ENCODE peak calls at places on chromosomes 1 and 21, in seven cellular contexts. C is HepG2, W is SK-N-SH, F is H1, I is K562, R is HCT116, Y is GM12878. X is an unnamed sample.

GRCh38 chr1:246795094-246795671 is 71.0 kb downstream of the SCCPDH start:
- DNase-seq in C (no peak), W (no peak), F (no peak), I (no peak), R (no peak), Y (no peak), X (no peak)

GRCh38 chr21:45910548-45911221 is 70.9 kb upstream of the COL6A1 start:
- DNase-seq in C (no peak), W (peak), F (no peak), I (no peak), R (no peak), Y (no peak), X (no peak)

GRCh38 chr1:218529691-218530310 is 184.7 kb downstream of the TGFB2 start:
- DNase-seq in C (no peak), W (no peak), F (no peak), I (no peak), R (no peak), Y (no peak), X (no peak)

GRCh38 chr1:211531194-211532085 is 39.5 kb upstream of the RD3 start:
- DNase-seq in C (no peak), W (no peak), F (no peak), I (no peak), R (no peak), Y (no peak), X (no peak)

GRCh38 chr1:79197421-79197820 is 190.9 kb upstream of the ADGRL4 start:
- DNase-seq in C (no peak), W (peak), F (no peak), I (no peak), R (peak), Y (no peak), X (peak)

GRCh38 chr1:205440476-205441317 is 15.1 kb downstream of the BLACAT1 start:
- DNase-seq in C (peak), W (no peak), F (no peak), I (peak), R (peak), Y (peak), X (no peak)

GRCh38 chr1:172674831-172675613 is 16.1 kb downstream of the FASLG start:
- DNase-seq in C (no peak), W (no peak), F (no peak), I (no peak), R (no peak), Y (no peak), X (no peak)

GRCh38 chr1:236066828-236067386 is 2.0 kb upstream of the NID1 start:
- DNase-seq in C (no peak), W (no peak), F (no peak), I (no peak), R (no peak), Y (peak), X (no peak)

GRCh38 chr1:232925421-232926202 is 24.8 kb upstream of the NTPCR start:
- DNase-seq in C (no peak), W (no peak), F (no peak), I (no peak), R (no peak), Y (no peak), X (no peak)

GRCh38 chr1:207487636-207488035 is 8.3 kb upstream of the CR1 start:
- DNase-seq in C (no peak), W (no peak), F (no peak), I (no peak), R (no peak), Y (no peak), X (no peak)

GRCh38 chr1:234911787-234912186 is 216.8 kb downstream of the TOMM20 start:
- DNase-seq in C (no peak), W (no peak), F (no peak), I (no peak), R (no peak), Y (no peak), X (no peak)

GRCh38 chr1:67618285-67619018 is 66.5 kb upstream of the GADD45A start:
- DNase-seq in C (no peak), W (no peak), F (no peak), I (no peak), R (no peak), Y (no peak), X (peak)

GRCh38 chr1:93629101-93630059 is 52.3 kb downstream of the BCAR3 start:
- DNase-seq in C (peak), W (peak), F (no peak), I (peak), R (peak), Y (peak), X (peak)

GRCh38 chr21:29521872-29522271 is 223.2 kb downstream of the BACH1 start:
- DNase-seq in C (no peak), W (no peak), F (no peak), I (no peak), R (no peak), Y (no peak), X (no peak)

GRCh38 chr21:15028186-15028585 is 36.6 kb downstream of the NRIP1 start:
- DNase-seq in C (no peak), W (no peak), F (no peak), I (no peak), R (no peak), Y (no peak), X (no peak)

GRCh38 chr1:209064850-209065249 is 518.7 kb upstream of the CAMK1G start:
- DNase-seq in C (no peak), W (no peak), F (no peak), I (no peak), R (no peak), Y (no peak), X (no peak)

GRCh38 chr1:5425304-5425703 is 566.9 kb downstream of the NPHP4 start:
- DNase-seq in C (no peak), W (no peak), F (no peak), I (no peak), R (no peak), Y (no peak), X (no peak)

GRCh38 chr1:183163311-183163710 is 22.8 kb upstream of the LAMC2 start:
- DNase-seq in C (no peak), W (no peak), F (no peak), I (no peak), R (peak), Y (no peak), X (no peak)

GRCh38 chr1:243510928-243511327 is 255.1 kb downstream of the SDCCAG8 start:
- DNase-seq in C (no peak), W (no peak), F (no peak), I (no peak), R (no peak), Y (no peak), X (no peak)

GRCh38 chr1:43882763-43883162 is 50.8 kb upstream of the ARTN start:
- DNase-seq in C (no peak), W (no peak), F (no peak), I (no peak), R (no peak), Y (no peak), X (no peak)

GRCh38 chr1:22821027-22821426 is 110.4 kb downstream of the EPHB2 start:
- DNase-seq in C (no peak), W (no peak), F (no peak), I (no peak), R (no peak), Y (no peak), X (no peak)

GRCh38 chr1:34885405-34886247 is 26.1 kb upstream of the SMIM12 start:
- DNase-seq in C (no peak), W (no peak), F (peak), I (peak), R (no peak), Y (no peak), X (no peak)

GRCh38 chr1:95115708-95116137 is 1.4 kb upstream of the TLCD4 start:
- DNase-seq in C (peak), W (no peak), F (no peak), I (peak), R (no peak), Y (no peak), X (no peak)

GRCh38 chr1:11273595-11274234 is 717 bp downstream of the UBIAD1 start:
- DNase-seq in C (no peak), W (no peak), F (no peak), I (peak), R (no peak), Y (no peak), X (no peak)

GRCh38 chr1:43912607-43913006 is 21.0 kb upstream of the ARTN start:
- DNase-seq in C (no peak), W (no peak), F (no peak), I (no peak), R (no peak), Y (no peak), X (no peak)

GRCh38 chr1:44288883-44289282 is 66.2 kb downstream of the ERI3 start:
- DNase-seq in C (no peak), W (no peak), F (no peak), I (no peak), R (no peak), Y (no peak), X (no peak)

GRCh38 chr1:229102741-229103480 is 168.0 kb upstream of the RAB4A start:
- DNase-seq in C (no peak), W (no peak), F (no peak), I (no peak), R (no peak), Y (no peak), X (no peak)

GRCh38 chr1:16167331-16168143 is 11.7 kb upstream of the EPHA2 start:
- DNase-seq in C (no peak), W (peak), F (peak), I (peak), R (no peak), Y (no peak), X (no peak)

GRCh38 chr1:96698332-96698983 is 23.1 kb upstream of the PTBP2 start:
- DNase-seq in C (no peak), W (peak), F (no peak), I (no peak), R (no peak), Y (no peak), X (no peak)

GRCh38 chr1:42424201-42424600 is 31.6 kb downstream of the ZMYND12 start:
- DNase-seq in C (no peak), W (no peak), F (no peak), I (no peak), R (no peak), Y (no peak), X (no peak)

GRCh38 chr21:38849776-38850175 is 44.0 kb downstream of the ETS2 start:
- DNase-seq in C (peak), W (no peak), F (no peak), I (no peak), R (no peak), Y (no peak), X (no peak)

GRCh38 chr21:38794978-38795377 is 10.8 kb upstream of the ETS2 start:
- DNase-seq in C (no peak), W (no peak), F (no peak), I (no peak), R (no peak), Y (no peak), X (no peak)

GRCh38 chr1:201283836-201284553 is 689 bp downstream of the PKP1 start:
- DNase-seq in C (no peak), W (no peak), F (no peak), I (no peak), R (no peak), Y (no peak), X (no peak)

GRCh38 chr1:58573705-58574591 is 3.1 kb downstream of the TACSTD2 start:
- DNase-seq in C (peak), W (no peak), F (no peak), I (no peak), R (no peak), Y (peak), X (no peak)

GRCh38 chr1:116915182-116915611 is 5.5 kb downstream of the PTGFRN start:
- DNase-seq in C (no peak), W (no peak), F (no peak), I (no peak), R (no peak), Y (no peak), X (peak)

GRCh38 chr1:214216031-214216430 is 64.9 kb upstream of the SMYD2 start:
- DNase-seq in C (no peak), W (no peak), F (no peak), I (no peak), R (no peak), Y (no peak), X (peak)

GRCh38 chr1:20634594-20635084 is 1.4 kb downstream of the PINK1 start:
- DNase-seq in C (peak), W (peak), F (no peak), I (no peak), R (no peak), Y (no peak), X (peak)

GRCh38 chr1:110390692-110391232 is at the start of gene SLC16A4:
- DNase-seq in C (peak), W (peak), F (no peak), I (no peak), R (no peak), Y (no peak), X (peak)

GRCh38 chr1:227622739-227623475 is 59.6 kb downstream of the ZNF678 start:
- DNase-seq in C (no peak), W (no peak), F (no peak), I (no peak), R (no peak), Y (no peak), X (peak)

DNA sequence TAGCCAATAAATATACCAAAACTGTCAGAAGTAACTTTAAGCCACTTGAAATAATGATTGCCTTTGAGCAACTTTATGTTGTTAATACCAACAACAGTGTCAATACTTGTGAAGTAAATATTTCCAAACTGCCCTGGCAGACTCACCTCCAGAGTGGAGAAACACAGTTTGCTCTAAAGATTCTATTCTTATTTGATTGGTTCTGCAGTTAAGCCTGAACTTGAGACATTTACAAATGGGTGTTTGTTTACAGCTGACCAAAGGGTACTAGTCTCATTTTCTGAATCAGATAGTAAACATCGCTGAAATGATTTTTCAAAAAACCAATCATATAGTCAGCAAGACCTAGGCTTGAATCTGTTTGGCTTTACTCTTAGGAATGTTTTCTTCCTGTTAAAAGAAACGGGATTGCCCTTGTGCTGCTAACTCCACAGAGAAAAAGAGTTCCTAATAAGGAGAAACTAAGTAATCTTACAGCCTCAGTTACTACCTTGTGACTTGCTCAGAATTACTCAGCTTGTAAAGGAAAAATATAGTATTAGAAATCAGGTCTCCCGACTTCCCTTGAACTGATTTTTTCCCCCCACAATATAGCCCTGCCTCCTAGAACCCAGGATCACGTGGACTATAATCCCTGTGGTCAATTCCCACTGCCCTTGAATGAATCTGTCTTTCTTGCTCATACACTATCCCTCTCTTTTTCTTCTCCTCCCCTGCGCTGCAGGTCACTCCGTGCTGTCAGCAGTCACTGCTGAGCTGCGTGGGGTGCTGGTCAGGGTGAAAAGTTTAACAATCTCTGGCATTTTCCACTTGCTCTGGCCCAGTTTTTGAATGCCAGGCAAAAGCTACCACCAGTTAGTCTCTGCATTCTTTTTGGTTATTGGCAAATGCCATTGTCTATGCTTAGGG is 1.6 kb upstream of the MYOC start:
- DNase-seq in C (no peak), W (no peak), F (no peak), I (no peak), R (no peak), Y (no peak), X (peak)
- TF ChIP-seq JUND in C (no peak), W (no peak), F (no peak), I (no peak), R (no peak), Y (no peak), X (no peak)

DNA sequence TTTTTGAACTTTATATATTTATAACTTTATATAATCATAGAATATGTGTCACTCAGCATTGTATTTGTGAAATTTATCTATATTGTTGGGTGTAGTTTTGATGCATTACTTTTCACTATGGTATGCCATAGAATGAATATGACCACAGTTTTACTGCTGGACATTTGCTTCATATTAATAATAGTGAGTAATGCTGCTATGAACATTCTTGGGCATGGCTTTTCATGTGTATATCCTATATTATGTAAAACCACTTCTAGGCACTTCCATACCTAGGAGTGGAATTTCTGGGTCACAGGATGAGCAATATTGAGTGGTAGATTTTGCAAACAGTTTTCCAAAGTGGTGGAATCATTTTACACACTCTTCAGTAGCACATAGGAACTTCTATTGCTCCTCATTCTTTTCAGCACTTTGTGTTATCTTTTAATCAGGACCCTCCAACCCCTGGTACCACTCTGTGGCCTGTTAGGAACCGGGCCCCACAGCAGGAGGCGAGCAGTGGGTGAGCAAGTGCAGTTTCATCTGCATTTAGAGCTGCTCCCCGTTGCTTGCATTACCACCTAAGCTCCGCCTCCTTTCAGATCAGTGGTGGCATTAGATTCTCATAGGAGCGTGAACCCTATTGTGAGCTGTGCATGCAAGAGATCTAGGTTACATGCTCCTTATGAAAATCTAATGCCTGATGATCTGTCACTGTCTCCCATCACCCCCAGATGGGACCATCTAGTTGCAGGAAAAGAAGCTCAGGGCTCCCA is 56.0 kb upstream of the CNIH3 start:
- DNase-seq in C (no peak), W (no peak), F (no peak), I (no peak), R (no peak), Y (no peak), X (no peak)
- TF ChIP-seq JUND in C (no peak), W (no peak), F (no peak), I (no peak), R (no peak), Y (no peak), X (no peak)

DNA sequence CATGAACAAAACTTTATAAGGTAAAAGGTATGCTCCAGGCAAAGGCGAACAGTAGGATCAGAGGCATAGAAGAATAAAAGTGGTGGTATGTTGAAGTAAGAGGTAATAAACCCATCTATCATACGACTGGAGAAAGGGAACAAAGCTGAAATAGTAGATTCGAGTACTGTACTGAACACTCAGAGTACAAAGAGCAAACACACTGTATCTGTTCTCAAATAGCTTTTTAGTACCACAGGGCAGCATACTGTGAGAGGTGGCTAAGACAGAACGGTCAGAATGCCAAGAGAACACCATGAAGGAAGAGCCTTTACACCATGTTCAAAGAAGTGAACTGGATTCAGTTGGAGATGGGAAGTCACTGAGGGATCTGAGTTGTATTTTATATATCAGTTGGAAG is 83.2 kb downstream of the EPS15 start:
- DNase-seq in C (no peak), W (no peak), F (no peak), I (no peak), R (no peak), Y (no peak), X (no peak)
- TF ChIP-seq JUND in C (no peak), W (no peak), F (no peak), I (no peak), R (no peak), Y (no peak), X (no peak)

GRCh38 chr1:154969741-154970452 is 650 bp downstream of the SHC1 start:
- DNase-seq in C (no peak), W (no peak), F (no peak), I (no peak), R (no peak), Y (no peak), X (no peak)
- TF ChIP-seq JUND in C (no peak), W (no peak), F (no peak), I (no peak), R (no peak), Y (no peak), X (no peak)

DNA sequence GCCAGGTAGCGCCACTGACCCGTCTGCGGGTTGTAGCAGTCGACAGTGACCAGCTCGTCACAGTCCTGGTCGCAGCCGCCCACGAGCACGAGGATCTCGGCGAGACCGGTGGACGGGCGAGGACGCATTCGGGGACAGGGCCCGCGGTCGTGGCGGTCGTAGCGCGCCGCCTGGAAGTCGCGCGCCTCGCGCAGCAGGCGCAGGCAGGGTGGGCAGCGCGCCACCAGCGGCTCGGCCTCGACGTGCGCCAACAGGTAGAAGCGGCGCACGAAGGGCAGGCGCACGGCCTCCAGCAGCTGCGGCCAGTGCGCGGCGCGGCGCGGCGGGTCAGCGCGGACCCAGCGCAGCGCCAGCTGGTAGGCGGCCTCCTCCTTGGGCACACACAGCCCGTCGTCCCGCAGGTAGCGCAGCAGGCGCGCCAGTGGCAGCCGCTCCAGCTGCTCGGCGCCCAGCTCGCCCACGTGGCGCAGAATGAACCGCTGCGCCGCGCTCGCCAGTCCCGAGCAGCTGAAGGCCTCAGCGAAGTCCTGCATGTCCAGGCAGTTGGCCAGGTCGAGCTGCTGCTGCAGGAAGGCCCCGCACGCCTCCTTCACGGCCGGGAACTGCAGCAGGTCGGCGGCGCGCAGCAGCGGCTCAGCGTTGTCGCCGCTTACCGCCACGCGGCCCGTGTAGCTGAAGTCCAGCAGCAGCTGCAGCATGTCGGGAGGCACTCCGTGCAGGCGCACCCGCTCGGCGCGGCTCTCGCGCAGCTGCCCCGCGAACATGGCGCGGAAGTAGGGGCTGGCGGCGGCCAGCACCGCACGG is 602 bp downstream of the KLHL21 start:
- DNase-seq in C (no peak), W (peak), F (no peak), I (no peak), R (no peak), Y (no peak), X (no peak)
- TF ChIP-seq JUND in C (peak), W (no peak), F (no peak), I (no peak), R (no peak), Y (no peak), X (no peak)

GRCh38 chr1:177229781-177230180 is 59.0 kb downstream of the BRINP2 start:
- DNase-seq in C (no peak), W (no peak), F (no peak), I (no peak), R (no peak), Y (no peak), X (no peak)

GRCh38 chr1:177230228-177231016 is 59.7 kb downstream of the BRINP2 start:
- DNase-seq in C (no peak), W (no peak), F (no peak), I (no peak), R (no peak), Y (no peak), X (no peak)

GRCh38 chr1:177227978-177228720 is 57.4 kb downstream of the BRINP2 start:
- DNase-seq in C (no peak), W (no peak), F (no peak), I (no peak), R (no peak), Y (no peak), X (no peak)

GRCh38 chr1:177223359-177223758 is 52.6 kb downstream of the BRINP2 start:
- DNase-seq in C (no peak), W (no peak), F (no peak), I (no peak), R (no peak), Y (no peak), X (no peak)

GRCh38 chr1:177228721-177229088 is 57.9 kb downstream of the BRINP2 start:
- DNase-seq in C (no peak), W (no peak), F (no peak), I (no peak), R (no peak), Y (no peak), X (no peak)
- TF ChIP-seq JUND in C (no peak), W (no peak), F (no peak), I (no peak), R (no peak), Y (no peak), X (no peak)